ENCODE peak calls at places on chromosomes 2 and 18, in seven cellular contexts. One of them, this sample, is unnamed.

GRCh38 chr2:183207110-183207509 is 82.9 kb downstream of the NUP35 start:
- DNase-seq in GM23338: peak
- DNase-seq in HepG2: peak
- DNase-seq in spleen: no peak
- DNase-seq in H1: no peak
- DNase-seq in SK-N-SH: no peak
- DNase-seq in stomach: no peak
- DNase-seq in this sample: no peak

GRCh38 chr2:64263315-64263714 is 119.1 kb upstream of the PELI1 start:
- DNase-seq in SK-N-SH: no peak
- DNase-seq in stomach: no peak
- DNase-seq in HepG2: no peak
- DNase-seq in spleen: no peak
- DNase-seq in GM23338: no peak
- DNase-seq in H1: no peak
- DNase-seq in this sample: no peak

GRCh38 chr18:49170145-49170544 is 219.4 kb upstream of the SMAD7 start:
- DNase-seq in spleen: no peak
- DNase-seq in SK-N-SH: no peak
- DNase-seq in stomach: no peak
- DNase-seq in GM23338: no peak
- DNase-seq in HepG2: no peak
- DNase-seq in H1: no peak
- DNase-seq in this sample: no peak

GRCh38 chr2:54240515-54241219 is 15.4 kb downstream of the TSPYL6 start:
- DNase-seq in GM23338: peak
- DNase-seq in SK-N-SH: no peak
- DNase-seq in stomach: no peak
- DNase-seq in spleen: no peak
- DNase-seq in HepG2: no peak
- DNase-seq in H1: peak
- DNase-seq in this sample: no peak

GRCh38 chr2:72112421-72112820 is 35.2 kb downstream of the CYP26B1 start:
- DNase-seq in GM23338: no peak
- DNase-seq in H1: no peak
- DNase-seq in stomach: no peak
- DNase-seq in spleen: no peak
- DNase-seq in HepG2: no peak
- DNase-seq in SK-N-SH: no peak
- DNase-seq in this sample: no peak

GRCh38 chr18:22465859-22466602 is 48.3 kb upstream of the CTAGE1 start:
- DNase-seq in GM23338: no peak
- DNase-seq in SK-N-SH: no peak
- DNase-seq in HepG2: peak
- DNase-seq in H1: no peak
- DNase-seq in spleen: no peak
- DNase-seq in stomach: no peak
- DNase-seq in this sample: peak

GRCh38 chr18:70296289-70296688 is 7.4 kb downstream of the SOCS6 start:
- DNase-seq in GM23338: no peak
- DNase-seq in HepG2: peak
- DNase-seq in H1: no peak
- DNase-seq in spleen: no peak
- DNase-seq in stomach: no peak
- DNase-seq in SK-N-SH: peak
- DNase-seq in this sample: no peak

GRCh38 chr18:77081387-77081773 is 51.2 kb downstream of the MBP start:
- DNase-seq in spleen: no peak
- DNase-seq in GM23338: no peak
- DNase-seq in H1: no peak
- DNase-seq in SK-N-SH: no peak
- DNase-seq in stomach: no peak
- DNase-seq in HepG2: no peak
- DNase-seq in this sample: no peak

GRCh38 chr18:32425466-32425865 is 45.2 kb downstream of the GAREM1 start:
- DNase-seq in GM23338: no peak
- DNase-seq in stomach: no peak
- DNase-seq in spleen: no peak
- DNase-seq in SK-N-SH: no peak
- DNase-seq in H1: no peak
- DNase-seq in HepG2: peak
- DNase-seq in this sample: no peak

GRCh38 chr18:66695281-66695680 is 91.4 kb upstream of the CDH19 start:
- DNase-seq in stomach: no peak
- DNase-seq in HepG2: no peak
- DNase-seq in GM23338: no peak
- DNase-seq in H1: no peak
- DNase-seq in spleen: no peak
- DNase-seq in SK-N-SH: no peak
- DNase-seq in this sample: no peak

GRCh38 chr2:240836781-240837467 is 16.9 kb upstream of the KIF1A start:
- DNase-seq in spleen: peak
- DNase-seq in SK-N-SH: no peak
- DNase-seq in HepG2: no peak
- DNase-seq in GM23338: no peak
- DNase-seq in H1: no peak
- DNase-seq in stomach: no peak
- DNase-seq in this sample: peak

GRCh38 chr2:85734942-85735608 is 18.7 kb upstream of the ATOH8 start:
- DNase-seq in H1: no peak
- DNase-seq in GM23338: no peak
- DNase-seq in HepG2: no peak
- DNase-seq in spleen: no peak
- DNase-seq in SK-N-SH: no peak
- DNase-seq in stomach: no peak
- DNase-seq in this sample: no peak

GRCh38 chr2:233385489-233386044 is 31.3 kb downstream of the DGKD start:
- DNase-seq in H1: no peak
- DNase-seq in GM23338: no peak
- DNase-seq in stomach: no peak
- DNase-seq in HepG2: no peak
- DNase-seq in spleen: peak
- DNase-seq in SK-N-SH: no peak
- DNase-seq in this sample: peak

GRCh38 chr2:71995067-71995665 is 152.5 kb downstream of the CYP26B1 start:
- DNase-seq in SK-N-SH: peak
- DNase-seq in stomach: no peak
- DNase-seq in GM23338: peak
- DNase-seq in spleen: no peak
- DNase-seq in H1: no peak
- DNase-seq in HepG2: peak
- DNase-seq in this sample: no peak

GRCh38 chr2:16885027-16885426 is 219.4 kb upstream of the CYRIA start:
- DNase-seq in GM23338: peak
- DNase-seq in SK-N-SH: no peak
- DNase-seq in HepG2: no peak
- DNase-seq in spleen: no peak
- DNase-seq in H1: no peak
- DNase-seq in stomach: no peak
- DNase-seq in this sample: no peak
- TF ChIP-seq CTCF in GM23338: no peak
- TF ChIP-seq CTCF in SK-N-SH: no peak
- TF ChIP-seq CTCF in HepG2: no peak
- TF ChIP-seq CTCF in spleen: no peak
- TF ChIP-seq CTCF in H1: no peak
- TF ChIP-seq CTCF in stomach: no peak
- TF ChIP-seq CTCF in this sample: no peak

DNA sequence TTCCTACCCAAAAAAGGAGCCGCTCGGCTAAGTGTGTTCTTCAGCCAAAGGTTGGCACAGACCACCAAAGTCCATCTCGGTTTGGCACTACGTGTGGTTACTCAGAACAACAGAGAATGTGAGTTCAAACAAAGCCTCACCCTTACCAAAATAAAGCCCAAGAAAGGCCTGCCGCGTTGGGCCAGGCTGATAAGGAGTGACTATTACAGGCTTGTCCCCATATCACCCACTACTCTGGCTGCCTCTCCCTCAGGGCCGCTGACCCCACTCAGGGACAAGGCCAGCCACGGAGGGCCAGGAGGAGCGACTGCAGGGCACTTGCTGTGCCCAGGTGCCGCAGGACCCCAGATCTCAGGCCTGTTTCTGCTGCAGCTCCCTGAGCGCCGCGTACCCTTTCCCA is 13.8 kb downstream of the HS1BP3 start:
- DNase-seq in stomach: peak
- DNase-seq in spleen: peak
- DNase-seq in GM23338: no peak
- DNase-seq in HepG2: no peak
- DNase-seq in H1: no peak
- DNase-seq in SK-N-SH: no peak
- DNase-seq in this sample: no peak
- TF ChIP-seq POLR2AphosphoS5 in stomach: peak
- TF ChIP-seq POLR2AphosphoS5 in spleen: no peak
- TF ChIP-seq POLR2AphosphoS5 in GM23338: no peak
- TF ChIP-seq POLR2AphosphoS5 in HepG2: no peak
- TF ChIP-seq POLR2AphosphoS5 in H1: no peak
- TF ChIP-seq POLR2AphosphoS5 in SK-N-SH: no peak
- TF ChIP-seq POLR2AphosphoS5 in this sample: no peak

DNA sequence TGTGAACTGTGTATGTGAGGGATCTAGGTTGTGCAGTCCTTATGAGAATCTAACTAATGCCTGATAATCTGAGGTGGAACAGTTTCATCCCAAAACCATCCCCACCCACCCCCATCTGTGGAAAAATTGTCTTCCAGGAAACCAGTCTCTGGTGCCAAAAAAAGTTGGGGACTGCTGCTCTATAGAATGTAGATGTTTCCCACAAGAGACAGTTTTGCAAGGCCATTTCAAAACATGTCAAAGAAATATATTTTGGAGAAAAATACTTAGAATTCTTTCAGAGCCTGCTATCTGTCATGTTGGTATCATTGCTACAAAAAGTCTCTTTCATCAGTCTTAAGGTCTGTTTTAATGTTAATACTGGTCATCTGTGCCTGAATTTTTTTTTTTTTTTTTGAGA is 4.1 kb upstream of the SLC39A10 start:
- DNase-seq in SK-N-SH: no peak
- DNase-seq in HepG2: no peak
- DNase-seq in spleen: no peak
- DNase-seq in stomach: no peak
- DNase-seq in GM23338: no peak
- DNase-seq in H1: no peak
- DNase-seq in this sample: no peak
- TF ChIP-seq CTCF in SK-N-SH: no peak
- TF ChIP-seq CTCF in HepG2: no peak
- TF ChIP-seq CTCF in spleen: no peak
- TF ChIP-seq CTCF in stomach: no peak
- TF ChIP-seq CTCF in GM23338: no peak
- TF ChIP-seq CTCF in H1: no peak
- TF ChIP-seq CTCF in this sample: no peak

GRCh38 chr2:168028377-168028776 is 219.0 kb downstream of the STK39 start:
- DNase-seq in spleen: no peak
- DNase-seq in SK-N-SH: no peak
- DNase-seq in GM23338: no peak
- DNase-seq in stomach: no peak
- DNase-seq in HepG2: peak
- DNase-seq in H1: no peak
- DNase-seq in this sample: no peak
- TF ChIP-seq POLR2AphosphoS5 in spleen: no peak
- TF ChIP-seq POLR2AphosphoS5 in SK-N-SH: no peak
- TF ChIP-seq POLR2AphosphoS5 in GM23338: no peak
- TF ChIP-seq POLR2AphosphoS5 in stomach: no peak
- TF ChIP-seq POLR2AphosphoS5 in HepG2: no peak
- TF ChIP-seq POLR2AphosphoS5 in H1: no peak
- TF ChIP-seq POLR2AphosphoS5 in this sample: no peak

GRCh38 chr2:156561326-156561725 is 125.1 kb downstream of the GPD2 start:
- DNase-seq in stomach: no peak
- DNase-seq in SK-N-SH: no peak
- DNase-seq in spleen: no peak
- DNase-seq in HepG2: no peak
- DNase-seq in H1: no peak
- DNase-seq in GM23338: no peak
- DNase-seq in this sample: no peak

GRCh38 chr2:156563994-156564753 is 128.0 kb downstream of the GPD2 start:
- DNase-seq in spleen: no peak
- DNase-seq in H1: no peak
- DNase-seq in HepG2: no peak
- DNase-seq in SK-N-SH: no peak
- DNase-seq in GM23338: no peak
- DNase-seq in stomach: no peak
- DNase-seq in this sample: no peak

GRCh38 chr2:156562136-156562535 is 126.0 kb downstream of the GPD2 start:
- DNase-seq in GM23338: no peak
- DNase-seq in stomach: no peak
- DNase-seq in SK-N-SH: no peak
- DNase-seq in H1: no peak
- DNase-seq in spleen: no peak
- DNase-seq in HepG2: no peak
- DNase-seq in this sample: no peak

DNA sequence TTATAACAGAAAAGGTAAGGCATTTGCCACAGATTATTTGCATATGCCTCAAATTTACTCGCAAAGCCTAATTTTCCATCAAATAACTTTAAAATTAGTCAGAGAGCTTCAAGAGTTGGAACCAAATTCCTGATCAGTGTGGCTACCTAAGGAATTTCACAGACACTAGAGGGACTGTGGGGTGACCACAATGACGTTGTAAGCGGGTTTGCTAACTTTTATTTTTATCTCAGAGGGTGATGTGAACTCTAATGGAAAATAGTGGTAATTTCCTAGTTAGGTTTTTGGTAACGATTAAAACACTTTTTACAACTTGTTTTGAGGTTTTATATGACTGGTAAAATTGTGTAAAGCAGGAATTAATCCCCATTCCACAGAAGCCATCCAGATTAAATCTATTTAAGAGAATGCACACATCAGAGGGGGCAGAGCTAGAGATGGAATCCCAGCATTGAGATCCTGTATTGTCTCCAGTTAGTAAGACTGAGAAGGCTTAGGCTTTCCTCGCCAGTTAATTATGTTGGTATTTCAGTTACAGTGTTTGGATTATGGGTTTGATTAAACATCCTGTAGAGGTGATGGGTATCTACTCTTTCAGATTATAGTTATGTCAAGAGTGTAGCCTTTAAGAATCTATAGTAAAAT is 129.0 kb downstream of the GPD2 start:
- DNase-seq in GM23338: peak
- DNase-seq in stomach: no peak
- DNase-seq in spleen: no peak
- DNase-seq in HepG2: no peak
- DNase-seq in H1: no peak
- DNase-seq in SK-N-SH: no peak
- DNase-seq in this sample: no peak
- TF ChIP-seq CTCF in GM23338: no peak
- TF ChIP-seq CTCF in stomach: no peak
- TF ChIP-seq CTCF in spleen: no peak
- TF ChIP-seq CTCF in HepG2: no peak
- TF ChIP-seq CTCF in H1: no peak
- TF ChIP-seq CTCF in SK-N-SH: no peak
- TF ChIP-seq CTCF in this sample: no peak

GRCh38 chr2:218244665-218245064 is 16.1 kb upstream of the GPBAR1 start:
- DNase-seq in HepG2: no peak
- DNase-seq in spleen: no peak
- DNase-seq in stomach: no peak
- DNase-seq in GM23338: no peak
- DNase-seq in H1: no peak
- DNase-seq in SK-N-SH: no peak
- DNase-seq in this sample: no peak
- TF ChIP-seq POLR2AphosphoS5 in HepG2: no peak
- TF ChIP-seq POLR2AphosphoS5 in spleen: no peak
- TF ChIP-seq POLR2AphosphoS5 in stomach: no peak
- TF ChIP-seq POLR2AphosphoS5 in GM23338: no peak
- TF ChIP-seq POLR2AphosphoS5 in H1: no peak
- TF ChIP-seq POLR2AphosphoS5 in SK-N-SH: no peak
- TF ChIP-seq POLR2AphosphoS5 in this sample: no peak

This sample was measured in suprapubic skin.